ENCODE peak calls at places on chromosomes 12 and 14, in four cellular contexts. R, M, E and H are unnamed samples.

GRCh38 chr12:14167005-14167628 is 185.7 kb upstream of the GRIN2B start:
- DNase-seq in E (peak; percentile 60), M (peak; percentile 62), R (no peak), H (no peak)

GRCh38 chr12:114625294-114625851 is 58.6 kb downstream of the TBX3 start:
- DNase-seq in E (peak; percentile 77), M (peak; percentile 41), R (no peak), H (no peak)

GRCh38 chr14:42110167-42110566 is 503.5 kb downstream of the LRFN5 start:
- DNase-seq in M (no peak), E (peak; percentile 82), R (no peak), H (no peak)

GRCh38 chr12:91100901-91101300 is 10.4 kb downstream of the LUM start:
- DNase-seq in E (peak; percentile 48), R (no peak), M (no peak), H (no peak)

GRCh38 chr14:95235351-95235750 is 78.0 kb upstream of the DICER1 start:
- DNase-seq in E (peak; percentile 16), R (no peak), M (no peak), H (no peak)

GRCh38 chr14:59356298-59356697 is 108.9 kb downstream of the GPR135 start:
- DNase-seq in M (no peak), E (no peak), R (no peak), H (no peak)

GRCh38 chr12:14454098-14454907 is 88.8 kb downstream of the ATF7IP start:
- DNase-seq in E (peak; percentile 45), R (no peak), M (peak; percentile 23), H (no peak)

GRCh38 chr12:14239935-14240872 is 125.3 kb upstream of the ATF7IP start:
- DNase-seq in R (peak; percentile 62), M (peak; percentile 81), E (no peak), H (peak; percentile 61)

GRCh38 chr14:37842106-37842505 is 246.7 kb downstream of the TTC6 start:
- DNase-seq in E (no peak), R (no peak), M (no peak), H (no peak)

GRCh38 chr14:91946313-91947195 is 940 bp downstream of the FBLN5 start:
- DNase-seq in E (peak; percentile 76), R (no peak), M (no peak), H (no peak)

GRCh38 chr12:84038241-84038640 is 874.4 kb downstream of the SLC6A15 start:
- DNase-seq in M (no peak), E (no peak), R (no peak), H (no peak)

GRCh38 chr14:73802431-73803188 is 49.0 kb upstream of the PTGR2 start:
- DNase-seq in E (no peak), R (peak; percentile 47), M (peak; percentile 76), H (peak; percentile 79)

GRCh38 chr12:15212877-15213276 is 8.3 kb downstream of the RERG start:
- DNase-seq in E (no peak), R (no peak), M (no peak), H (no peak)

GRCh38 chr12:11576104-11576503 is 73.4 kb upstream of the ETV6 start:
- DNase-seq in M (peak; percentile 33), E (peak; percentile 79), R (no peak), H (no peak)

GRCh38 chr12:254912-255311 is 7.7 kb downstream of the SLC6A13 start:
- DNase-seq in E (no peak), R (no peak), M (no peak), H (no peak)

GRCh38 chr12:254039-254438 is 8.6 kb downstream of the SLC6A13 start:
- DNase-seq in M (no peak), E (no peak), R (no peak), H (no peak)

GRCh38 chr12:256958-257357 is 5.7 kb downstream of the SLC6A13 start:
- DNase-seq in E (no peak), R (no peak), M (no peak), H (no peak)

GRCh38 chr12:257521-258321 is 4.9 kb downstream of the SLC6A13 start:
- DNase-seq in R (no peak), M (no peak), E (no peak), H (no peak)

GRCh38 chr12:256225-256624 is 6.4 kb downstream of the SLC6A13 start:
- DNase-seq in M (no peak), E (no peak), R (no peak), H (no peak)
- H3K27me3 ChIP-seq in M (no peaks in the 10 kb centered on the region), E (peaks cover 53% of the 10 kb centered on the region), R (peaks cover 19% of the 10 kb centered on the region), H (no peaks in the 10 kb centered on the region)

GRCh38 chr14:103118663-103119404 is 4.4 kb upstream of the TNFAIP2 start:
- DNase-seq in E (no peak), M (peak; percentile 47), R (peak; percentile 95), H (peak; percentile 77)
- H3K4me3 ChIP-seq in E (no peak overlapping the region), M (no peak overlapping the region), R (no peak overlapping the region), H (no peak overlapping the region)

DNA sequence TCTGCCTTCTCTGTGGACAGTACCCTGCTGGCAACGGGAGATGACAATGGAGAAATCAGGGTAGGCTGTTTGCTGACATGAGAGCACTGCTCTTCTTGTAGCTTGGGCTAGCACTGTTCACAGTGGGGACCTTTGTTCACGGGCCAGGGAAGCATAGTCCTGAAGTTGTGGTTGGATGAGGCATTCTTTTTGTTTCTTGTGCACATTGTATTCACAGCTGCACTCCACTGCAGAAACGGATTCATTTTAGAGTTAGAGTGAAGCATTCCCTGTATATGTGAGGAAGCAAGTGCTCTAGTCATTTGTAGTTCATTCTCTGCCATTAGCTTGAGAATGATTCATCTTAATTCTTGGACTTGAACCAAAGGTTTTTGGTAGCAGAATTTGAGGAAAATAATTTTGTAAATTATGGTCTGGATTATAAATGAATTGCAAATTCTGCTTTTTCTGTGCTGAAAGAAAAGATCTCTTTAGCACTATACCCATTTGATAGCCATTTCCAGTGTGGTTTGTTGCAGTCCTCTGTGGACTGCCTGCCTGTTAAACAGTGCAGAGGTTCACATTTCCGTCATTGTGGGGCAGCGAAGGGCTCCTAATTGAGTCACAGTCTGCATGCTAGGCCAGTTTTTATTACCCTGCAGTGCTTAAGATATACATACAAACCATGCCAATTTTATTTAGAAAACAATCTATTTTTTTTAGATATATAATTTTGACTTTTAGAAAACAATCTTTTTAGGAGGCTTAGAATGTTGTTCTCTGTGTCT is 80.6 kb downstream of the APAF1 start:
- DNase-seq in M (no peak), R (no peak), E (peak; percentile 84), H (no peak)
- H3K27me3 ChIP-seq in M (no peaks in the 10 kb centered on the region), R (no peaks in the 10 kb centered on the region), E (no peaks in the 10 kb centered on the region), H (no peaks in the 10 kb centered on the region)

GRCh38 chr12:131045705-131046460 is 92.2 kb downstream of the ADGRD1 start:
- DNase-seq in E (no peak), M (no peak), R (peak; percentile 14), H (no peak)

GRCh38 chr12:131043401-131043871 is 89.7 kb downstream of the ADGRD1 start:
- DNase-seq in E (no peak), M (no peak), R (peak; percentile 35), H (peak; percentile 40)

GRCh38 chr12:131042848-131043245 is 89.1 kb downstream of the ADGRD1 start:
- DNase-seq in M (no peak), E (no peak), R (peak; percentile 36), H (no peak)

GRCh38 chr12:131044136-131044535 is 90.4 kb downstream of the ADGRD1 start:
- DNase-seq in E (no peak), R (peak; percentile 47), M (no peak), H (no peak)

GRCh38 chr12:131044760-131045381 is 91.2 kb downstream of the ADGRD1 start:
- DNase-seq in M (no peak), E (no peak), R (peak; percentile 33), H (no peak)
- H3K4me3 ChIP-seq in M (no peak overlapping the region), E (no peak overlapping the region), R (no peak overlapping the region), H (no peak overlapping the region)